ENCODE peak calls at places on chromosomes 16 and 17, in five cellular contexts. X is AG04450; S is cardiac fibroblast; J is fibroblast of lung; I is CD8-positive, alpha-beta T cell. U is an unnamed sample.

GRCh38 chr17:73492125-73492801 is 152.0 kb downstream of the SDK2 start:
- DNase-seq in J (no peak), S (no peak), X (no peak), I (no peak), U (no peak)

GRCh38 chr17:73371285-73371684 is 59.5 kb upstream of the CDC42EP4 start:
- DNase-seq in S (peak), X (peak), J (peak), I (no peak), U (peak)

GRCh38 chr16:56424404-56424765 is 960 bp downstream of the AMFR start:
- DNase-seq in X (no peak), I (no peak), S (no peak), J (peak), U (no peak)

GRCh38 chr16:81528258-81528657 is 83.7 kb downstream of the CMIP start:
- DNase-seq in I (no peak), J (no peak), S (no peak), X (no peak), U (no peak)

GRCh38 chr16:8819635-8820034 is 22.0 kb downstream of the PMM2 start:
- DNase-seq in J (no peak), S (no peak), X (no peak), I (no peak), U (no peak)

GRCh38 chr17:77490361-77491183 is 349.8 kb downstream of the SEC14L1 start:
- DNase-seq in X (no peak), J (no peak), S (no peak), I (no peak), U (no peak)

GRCh38 chr17:59725691-59726090 is 18.2 kb downstream of the VMP1 start:
- DNase-seq in I (no peak), S (peak), X (no peak), J (no peak), U (no peak)

GRCh38 chr16:4494746-4495490 is 18.7 kb downstream of the HMOX2 start:
- DNase-seq in I (no peak), X (no peak), S (peak), J (peak), U (no peak)

GRCh38 chr17:14359251-14359939 is 58.5 kb downstream of the HS3ST3B1 start:
- DNase-seq in X (no peak), J (no peak), I (peak), S (no peak), U (no peak)

GRCh38 chr16:47016700-47017133 is 43.2 kb upstream of the DNAJA2 start:
- DNase-seq in S (peak), X (no peak), J (no peak), I (peak), U (no peak)

GRCh38 chr17:57021226-57021940 is 43.5 kb downstream of the SCPEP1 start:
- DNase-seq in I (no peak), X (no peak), S (no peak), J (no peak), U (no peak)

GRCh38 chr17:61202564-61202963 is 197.1 kb upstream of the TBX2 start:
- DNase-seq in X (peak), I (no peak), S (peak), J (peak), U (no peak)

GRCh38 chr17:80287038-80287437 is 26.4 kb downstream of the RNF213 start:
- DNase-seq in J (no peak), I (no peak), S (no peak), X (no peak), U (no peak)

GRCh38 chr17:21375757-21376584 is at the start of gene KCNJ12:
- DNase-seq in S (peak), J (peak), I (no peak), X (no peak), U (no peak)

GRCh38 chr16:83338138-83338537 is 469.6 kb upstream of the HSBP1 start:
- DNase-seq in S (no peak), J (no peak), X (no peak), I (no peak), U (no peak)

GRCh38 chr16:80759419-80760162 is 44.8 kb downstream of the CDYL2 start:
- DNase-seq in J (no peak), I (no peak), S (peak), X (no peak), U (no peak)

GRCh38 chr16:3638916-3639644 is 15.4 kb upstream of the DNASE1 start:
- DNase-seq in S (no peak), I (no peak), X (no peak), J (no peak), U (no peak)

GRCh38 chr17:34254146-34254545 is 939 bp upstream of the CCL2 start:
- DNase-seq in S (peak), I (no peak), X (peak), J (peak), U (peak)

GRCh38 chr17:30318190-30318589 is 15.7 kb downstream of the TMIGD1 start:
- DNase-seq in I (no peak), S (no peak), J (no peak), X (no peak), U (no peak)

GRCh38 chr17:62085511-62086408 is 20.7 kb upstream of the MED13 start:
- DNase-seq in J (peak), X (no peak), S (peak), I (no peak), U (no peak)

GRCh38 chr17:22128723-22129122 is 436.4 kb downstream of the KCNJ18 start:
- DNase-seq in S (no peak), X (no peak), I (no peak), J (no peak), U (no peak)

GRCh38 chr16:30600215-30600614 is 10.0 kb downstream of the ZNF689 start:
- DNase-seq in J (no peak), S (no peak), X (no peak), I (no peak), U (no peak)

GRCh38 chr17:56144205-56144604 is 9.1 kb upstream of the ANKFN1 start:
- DNase-seq in X (no peak), I (no peak), S (no peak), J (no peak), U (no peak)

GRCh38 chr16:59686405-59686804 is 952.3 kb upstream of the GOT2 start:
- DNase-seq in S (no peak), J (no peak), I (no peak), X (no peak), U (no peak)

GRCh38 chr17:28747801-28748750 is 4.3 kb downstream of the TRAF4 start:
- DNase-seq in I (no peak), X (no peak), J (no peak), S (no peak), U (no peak)

GRCh38 chr17:33944412-33944811 is 310.7 kb upstream of the CCL2 start:
- DNase-seq in S (no peak), I (no peak), X (no peak), J (no peak), U (no peak)

GRCh38 chr17:79905832-79906231 is 66.6 kb upstream of the CBX4 start:
- DNase-seq in S (peak), J (no peak), X (no peak), I (no peak), U (no peak)

GRCh38 chr16:19095699-19096098 is 18.1 kb upstream of the ITPRIPL2 start:
- DNase-seq in J (peak), I (no peak), S (peak), X (no peak), U (no peak)

GRCh38 chr17:78965369-78965982 is 14.2 kb downstream of the LGALS3BP start:
- DNase-seq in X (no peak), I (no peak), S (no peak), J (no peak), U (no peak)

GRCh38 chr16:66293932-66294331 is 72.6 kb upstream of the CDH5 start:
- DNase-seq in J (no peak), I (no peak), X (no peak), S (no peak), U (no peak)

GRCh38 chr16:66250686-66251405 is 115.6 kb upstream of the CDH5 start:
- DNase-seq in I (no peak), S (peak), X (no peak), J (peak), U (peak)

GRCh38 chr17:63290784-63291183 is 155.3 kb downstream of the CYB561 start:
- DNase-seq in J (no peak), S (no peak), X (no peak), I (no peak), U (no peak)

GRCh38 chr16:53087101-53087500 is 32.3 kb downstream of the CHD9 start:
- DNase-seq in I (no peak), S (peak), X (no peak), J (peak), U (no peak)

GRCh38 chr17:29918922-29919856 is 10.8 kb downstream of the SSH2 start:
- DNase-seq in X (no peak), J (peak), S (peak), I (no peak), U (no peak)

GRCh38 chr16:69885722-69886121 is 65.4 kb upstream of the CLEC18A start:
- DNase-seq in S (no peak), J (no peak), I (no peak), X (no peak), U (no peak)

GRCh38 chr17:4480929-4481898 is 17.5 kb upstream of the SPNS2 start:
- DNase-seq in I (peak), S (no peak), J (no peak), X (no peak), U (no peak)

GRCh38 chr16:89052824-89053724 is 40.6 kb upstream of the ACSF3 start:
- DNase-seq in J (peak), X (no peak), I (no peak), S (no peak), U (no peak)

GRCh38 chr17:38601539-38602351 is 4.0 kb downstream of the SRCIN1 start:
- DNase-seq in S (no peak), X (no peak), J (no peak), I (no peak), U (no peak)

DNA sequence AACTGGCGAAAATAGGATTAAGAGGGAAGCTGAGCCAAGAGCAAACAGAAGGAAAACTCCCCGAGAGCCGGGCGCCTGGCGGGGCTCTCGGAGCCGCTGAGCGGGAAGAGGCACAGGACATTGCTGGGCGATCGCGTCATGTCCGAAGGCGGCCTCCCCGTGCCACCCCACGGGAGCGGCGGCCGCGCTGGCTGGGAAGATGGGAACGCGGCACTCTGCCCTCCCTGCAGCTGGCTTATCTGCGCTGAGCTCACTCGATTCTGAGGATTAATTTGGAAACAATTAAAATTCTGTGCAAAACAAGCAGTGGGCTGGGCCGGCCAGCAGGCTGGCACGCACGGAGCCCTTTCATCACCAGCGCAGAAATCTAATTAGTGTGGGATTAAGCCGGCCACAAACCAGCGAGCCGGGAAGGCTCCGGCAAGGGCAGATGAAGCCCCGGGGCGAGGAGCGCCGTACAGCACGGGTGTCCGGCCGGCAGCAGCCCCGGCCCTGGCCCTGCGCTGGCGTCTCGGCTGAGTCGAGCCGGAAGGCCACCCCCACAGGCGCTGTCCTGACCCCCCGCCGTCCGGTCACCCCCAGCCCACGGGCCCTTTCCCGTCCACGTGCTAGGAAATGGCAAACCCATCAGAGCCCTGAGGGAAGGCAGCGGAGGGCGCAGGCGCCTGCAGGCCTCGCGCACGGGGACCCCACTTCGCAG is 37.8 kb downstream of the SOX8 start:
- DNase-seq in I (no peak), X (no peak), J (peak), S (peak), U (no peak)
- H3K4me3 ChIP-seq in I (no peak), X (no peak), J (no peak), S (peak), U (peak)

GRCh38 chr17:40178021-40178601 is 841 bp downstream of the RAPGEFL1 start:
- DNase-seq in J (no peak), S (no peak), X (no peak), I (no peak), U (no peak)

GRCh38 chr17:40179923-40180659 is 2.8 kb downstream of the RAPGEFL1 start:
- DNase-seq in S (peak), I (no peak), X (no peak), J (peak), U (no peak)

GRCh38 chr17:40180694-40181093 is 3.4 kb downstream of the RAPGEFL1 start:
- DNase-seq in J (no peak), S (no peak), I (no peak), X (no peak), U (no peak)

GRCh38 chr17:40177275-40177874 is at the start of gene RAPGEFL1:
- DNase-seq in I (peak), X (no peak), S (peak), J (peak), U (no peak)

DNA sequence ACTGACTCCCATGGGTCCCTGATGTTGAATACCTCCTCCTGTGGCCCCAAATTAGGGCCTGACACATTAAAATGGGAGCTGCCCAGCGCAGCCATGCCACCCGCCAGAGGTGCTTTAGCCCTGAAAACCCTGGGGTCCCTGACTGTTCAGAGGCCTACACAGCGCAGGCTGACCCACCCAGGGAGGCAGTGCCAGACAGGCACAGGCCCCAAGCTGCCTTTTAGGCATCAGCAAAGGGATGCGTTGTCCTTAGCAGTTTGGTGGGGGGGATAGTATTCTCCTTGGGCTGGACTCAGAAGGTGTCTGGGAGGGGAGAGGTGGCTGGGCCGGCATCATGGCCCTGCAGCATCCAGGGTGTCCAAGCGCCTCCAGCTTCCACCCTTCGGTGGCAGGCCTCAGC is 1.4 kb downstream of the RAPGEFL1 start:
- DNase-seq in X (no peak), I (no peak), S (no peak), J (no peak), U (no peak)
- H3K4me3 ChIP-seq in X (no peak), I (no peak), S (no peak), J (no peak), U (no peak)

GRCh38 chr17:19327039-19327776 is 35.3 kb downstream of the B9D1 start:
- DNase-seq in J (peak), X (peak), S (peak), I (no peak), U (peak)

GRCh38 chr17:19329136-19329535 is 33.4 kb downstream of the B9D1 start:
- DNase-seq in J (no peak), S (no peak), X (no peak), I (no peak), U (no peak)

GRCh38 chr17:19330271-19330670 is 32.3 kb downstream of the B9D1 start:
- DNase-seq in S (no peak), X (no peak), I (no peak), J (no peak), U (no peak)

GRCh38 chr17:19329839-19330238 is 32.7 kb downstream of the B9D1 start:
- DNase-seq in J (no peak), X (no peak), S (no peak), I (no peak), U (no peak)

DNA sequence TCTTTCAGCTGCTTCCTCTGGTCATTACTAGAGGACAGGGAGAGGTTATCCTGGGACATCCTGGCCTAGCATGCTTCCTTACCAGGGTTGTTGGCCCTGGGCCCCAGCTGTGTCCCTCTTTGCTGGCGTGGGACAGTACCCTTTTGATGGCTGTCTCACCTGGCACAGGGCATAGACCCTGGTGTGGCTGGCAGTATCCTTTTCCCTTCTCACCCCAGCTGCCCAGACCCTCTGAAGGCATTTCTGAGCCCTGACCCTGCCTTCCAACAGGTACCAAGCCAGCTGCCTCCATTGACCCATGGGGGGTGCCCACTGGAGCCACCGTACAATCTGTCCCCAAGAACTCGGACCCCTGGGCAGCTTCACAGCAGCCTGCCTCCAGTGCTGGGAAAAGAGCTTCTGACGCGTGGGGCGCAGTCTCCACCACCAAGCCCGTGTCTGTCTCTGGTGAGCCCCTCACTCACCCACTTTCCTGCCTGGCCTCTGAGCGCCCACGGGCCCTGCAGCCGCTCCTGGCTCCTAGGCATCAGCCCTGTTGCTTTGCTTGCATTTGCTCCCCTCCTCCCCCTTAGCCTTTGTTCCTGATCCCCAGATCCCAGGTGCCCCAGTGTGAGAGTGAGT is 34.0 kb downstream of the B9D1 start:
- DNase-seq in I (no peak), X (no peak), S (no peak), J (no peak), U (no peak)
- H3K4me3 ChIP-seq in I (no peak), X (no peak), S (no peak), J (no peak), U (no peak)

GRCh38 chr17:49209061-49209571 is 1.3 kb downstream of the GNGT2 start:
- DNase-seq in X (no peak), J (no peak), I (no peak), S (no peak), U (no peak)

GRCh38 chr17:49213399-49213798 is 2.9 kb downstream of the ABI3 start:
- DNase-seq in X (no peak), S (no peak), J (no peak), I (no peak), U (no peak)

GRCh38 chr17:49213803-49214202 is 3.3 kb downstream of the ABI3 start:
- DNase-seq in J (no peak), X (no peak), I (no peak), S (no peak), U (no peak)

GRCh38 chr17:49214665-49215360 is 4.3 kb downstream of the ABI3 start:
- DNase-seq in X (no peak), J (no peak), S (no peak), I (no peak), U (no peak)

GRCh38 chr17:49210158-49211029 is at the start of the genes ABI3 and GNGT2:
- DNase-seq in X (no peak), S (peak), J (peak), I (peak), U (no peak)
- H3K4me3 ChIP-seq in X (no peak), S (no peak), J (peak), I (peak), U (peak)

GRCh38 chr17:44307387-44308186 is 814 bp upstream of the RUNDC3A start:
- DNase-seq in S (peak), J (peak), I (no peak), X (no peak), U (no peak)
- H3K4me3 ChIP-seq in S (no peak), J (peak), I (no peak), X (peak), U (no peak)

GRCh38 chr17:35708149-35708548 is 23.3 kb upstream of the RASL10B start:
- DNase-seq in J (no peak), X (no peak), S (no peak), I (no peak), U (no peak)
- H3K4me3 ChIP-seq in J (no peak), X (no peak), S (no peak), I (no peak), U (no peak)

GRCh38 chr16:51147776-51148673 is 3.0 kb downstream of the SALL1 start:
- DNase-seq in S (no peak), X (no peak), J (peak), I (no peak), U (no peak)
- H3K4me3 ChIP-seq in S (no peak), X (peak), J (no peak), I (no peak), U (no peak)

DNA sequence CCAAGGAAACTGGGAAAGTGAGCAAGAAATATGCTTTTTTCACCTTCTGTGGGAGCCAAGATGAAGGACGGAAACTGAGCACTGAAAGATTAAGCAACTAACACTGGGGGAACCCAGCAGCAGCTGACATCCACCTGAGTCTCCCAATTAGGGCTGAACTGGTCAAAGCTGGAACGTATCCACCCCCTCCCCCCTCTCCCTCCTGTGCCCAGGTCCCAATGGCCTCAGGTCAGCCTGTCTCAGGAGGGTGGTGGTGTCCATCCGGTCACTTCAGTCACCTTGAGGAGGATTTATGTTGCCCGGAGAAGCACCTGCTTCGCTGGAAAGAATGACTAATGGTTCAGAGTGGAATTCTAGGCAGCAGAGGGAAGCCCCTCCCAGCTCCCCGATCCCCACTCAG is 10.0 kb downstream of the PEMT start:
- DNase-seq in X (no peak), J (no peak), I (no peak), S (no peak), U (no peak)
- H3K4me3 ChIP-seq in X (no peak), J (no peak), I (no peak), S (no peak), U (no peak)

GRCh38 chr17:81697261-81698044 is 5.7 kb upstream of the MRPL12 start:
- DNase-seq in J (no peak), S (no peak), I (no peak), X (no peak), U (no peak)

GRCh38 chr17:81701288-81702071 is 1.7 kb upstream of the MRPL12 start:
- DNase-seq in J (no peak), X (no peak), S (no peak), I (no peak), U (no peak)

GRCh38 chr17:81703747-81704654 is 834 bp downstream of the MRPL12 start:
- DNase-seq in S (no peak), J (no peak), I (no peak), X (no peak), U (no peak)

GRCh38 chr17:81702934-81703746 is at the start of gene MRPL12:
- DNase-seq in X (peak), I (peak), S (peak), J (peak), U (peak)

GRCh38 chr17:81700353-81701287 is 2.5 kb upstream of the MRPL12 start:
- DNase-seq in J (no peak), S (no peak), I (no peak), X (no peak), U (no peak)
- H3K4me3 ChIP-seq in J (no peak), S (no peak), I (no peak), X (no peak), U (no peak)

U was measured in AG04449.